ENCODE peak calls at places on chromosome 5, in five cellular contexts. D is amygdala, S is left cardiac atrium, U is neuronal stem cell, N is NCI-H226. T is an unnamed sample.

GRCh38 chr5:177328545-177329231 is 17.0 kb upstream of the MXD3 start:
- DNase-seq in D (no peak), S (no peak), U (no peak), N (no peak), T (no peak)

GRCh38 chr5:96081276-96081858 is 119.7 kb upstream of the ELL2 start:
- DNase-seq in D (no peak), S (no peak), U (no peak), N (no peak), T (peak; percentile 54)

GRCh38 chr5:136984772-136985455 is 514.2 kb downstream of the SPOCK1 start:
- DNase-seq in D (no peak), S (no peak), U (no peak), N (no peak), T (no peak)

GRCh38 chr5:41465493-41466171 is 44.8 kb downstream of the PLCXD3 start:
- DNase-seq in D (no peak), S (no peak), U (no peak), N (no peak), T (no peak)

GRCh38 chr5:159022178-159022556 is 77.5 kb downstream of the EBF1 start:
- DNase-seq in D (no peak), S (peak; percentile 65), U (no peak), N (no peak), T (peak; percentile 25)

GRCh38 chr5:108650997-108651396 is 96.7 kb upstream of the FER start:
- DNase-seq in D (no peak), S (no peak), U (no peak), N (peak; percentile 74), T (peak; percentile 83)

GRCh38 chr5:176878463-176878862 is 20.7 kb downstream of the HK3 start:
- DNase-seq in D (no peak), S (no peak), U (no peak), N (no peak), T (no peak)

GRCh38 chr5:118857700-118858099 is 130.6 kb downstream of the DTWD2 start:
- DNase-seq in D (no peak), S (no peak), U (no peak), N (no peak), T (peak; percentile 36)

GRCh38 chr5:53350991-53351770 is 129.2 kb upstream of the FST start:
- DNase-seq in D (no peak), S (no peak), U (no peak), N (no peak), T (no peak)

GRCh38 chr5:59066367-59067163 is 483.7 kb downstream of the RAB3C start:
- DNase-seq in D (no peak), S (no peak), U (no peak), N (peak; percentile 27), T (no peak)

GRCh38 chr5:1067141-1068121 is 44.4 kb downstream of the SLC12A7 start:
- DNase-seq in D (no peak), S (no peak), U (no peak), N (no peak), T (no peak)

GRCh38 chr5:96431376-96432244 is 1.4 kb downstream of the PCSK1 start:
- DNase-seq in D (no peak), S (peak; percentile 65), U (no peak), N (peak; percentile 28), T (no peak)